ENCODE peak calls at places on chromosomes 2 and 18, in eight cellular contexts. D is IMR-90, Z is fibroblast of lung, T is esophagus squamous epithelium, F is GM12878, P is HepG2, C is upper lobe of left lung, U is bronchial epithelial cell. S is an unnamed sample.

GRCh38 chr2:429142-429541 is 141.3 kb upstream of the ALKAL2 start:
- DNase-seq in C (no peak), F (no peak), T (no peak), P (no peak), D (no peak), Z (no peak), U (no peak), S (no peak)

GRCh38 chr2:10053351-10053750 is 10.0 kb downstream of the KLF11 start:
- DNase-seq in D (no peak), F (no peak), Z (no peak), T (no peak), U (no peak), P (no peak), C (no peak), S (no peak)

GRCh38 chr18:13264986-13265900 is 46.7 kb downstream of the LDLRAD4 start:
- DNase-seq in T (no peak), C (no peak), Z (no peak), P (no peak), D (no peak), F (no peak), U (no peak), S (no peak)

GRCh38 chr2:172168917-172169346 is 66.2 kb upstream of the DLX2 start:
- DNase-seq in F (no peak), U (peak; percentile 23), Z (peak; percentile 60), D (peak; percentile 75), T (no peak), P (no peak), C (no peak), S (no peak)

GRCh38 chr2:164178835-164179470 is 442.3 kb downstream of the GRB14 start:
- DNase-seq in D (peak; percentile 24), F (no peak), P (no peak), Z (peak; percentile 49), U (peak; percentile 25), T (no peak), C (no peak), S (peak; percentile 25)

GRCh38 chr2:3886036-3886435 is 182.7 kb downstream of the DCDC2C start:
- DNase-seq in F (no peak), P (no peak), Z (no peak), D (no peak), C (no peak), T (no peak), U (no peak), S (no peak)

GRCh38 chr2:48346124-48346536 is 183.8 kb upstream of the STON1 start:
- DNase-seq in C (peak; percentile 61), U (no peak), Z (peak; percentile 88), P (peak; percentile 89), F (no peak), T (no peak), D (peak; percentile 91), S (no peak)

GRCh38 chr2:173287594-173287993 is 67.1 kb upstream of the CDCA7 start:
- DNase-seq in F (no peak), Z (no peak), T (no peak), U (no peak), D (no peak), P (no peak), C (no peak), S (no peak)

GRCh38 chr18:70181015-70181414 is 24.5 kb downstream of the RTTN start:
- DNase-seq in D (peak; percentile 80), F (no peak), C (no peak), P (peak; percentile 69), Z (peak; percentile 94), U (peak; percentile 61), T (no peak), S (peak; percentile 69)

GRCh38 chr18:79229451-79229850 is 160.3 kb downstream of the ATP9B start:
- DNase-seq in Z (no peak), D (no peak), T (no peak), U (no peak), P (no peak), F (no peak), C (no peak), S (no peak)

GRCh38 chr2:55961318-55961911 is 37.8 kb upstream of the EFEMP1 start:
- DNase-seq in Z (peak; percentile 62), U (peak; percentile 72), D (peak; percentile 66), P (peak; percentile 44), T (no peak), C (no peak), F (no peak), S (no peak)

GRCh38 chr2:169143998-169144397 is 74.6 kb downstream of the DHRS9 start:
- DNase-seq in D (no peak), U (no peak), T (no peak), P (no peak), Z (no peak), C (no peak), F (no peak), S (no peak)
- H3K4me3 ChIP-seq in D (no peak overlapping the region), U (no peak overlapping the region), T (no peak overlapping the region), P (no peak overlapping the region), Z (no peak overlapping the region), C (no peak overlapping the region), F (no peak overlapping the region), S (no peak overlapping the region)

DNA sequence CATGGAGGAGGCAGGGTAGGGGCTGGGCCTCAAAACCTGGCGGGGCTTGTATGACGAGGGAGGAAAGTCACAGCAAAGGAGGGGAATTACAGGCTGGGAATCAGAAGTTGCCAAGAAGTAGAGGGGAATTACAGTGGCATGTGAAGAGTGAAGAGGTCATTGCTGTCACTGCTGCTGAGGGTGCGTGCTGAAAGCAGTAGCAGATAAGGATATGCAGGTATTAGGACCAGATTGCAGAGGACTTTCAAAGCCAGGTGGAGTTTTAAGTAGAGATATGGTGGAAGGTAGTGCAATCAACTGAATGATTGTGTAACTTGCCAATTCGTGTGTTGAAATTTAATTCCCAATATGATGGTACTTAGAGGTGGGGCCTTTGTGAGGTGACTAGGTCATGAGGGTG is 19.4 kb upstream of the LRPPRC start:
- DNase-seq in Z (no peak), P (no peak), U (no peak), T (no peak), C (no peak), F (no peak), D (no peak), S (no peak)
- TF ChIP-seq CTCF in Z (no peak), P (no peak), U (no peak), T (no peak), C (no peak), F (no peak), D (no peak), S (no peak)

GRCh38 chr2:128115921-128116320 is 24.9 kb downstream of the UGGT1 start:
- DNase-seq in D (no peak), Z (no peak), P (no peak), C (no peak), U (no peak), F (no peak), T (no peak), S (no peak)
- H3K36me3 ChIP-seq in D (peaks cover 29% of the 10 kb centered on the region), Z (peaks cover 2% of the 10 kb centered on the region), P (peaks cover 70% of the 10 kb centered on the region), C (peaks cover 68% of the 10 kb centered on the region), U (peaks cover 9% of the 10 kb centered on the region), F (peaks cover 5% of the 10 kb centered on the region), T (no peaks in the 10 kb centered on the region), S (no peaks in the 10 kb centered on the region)

DNA sequence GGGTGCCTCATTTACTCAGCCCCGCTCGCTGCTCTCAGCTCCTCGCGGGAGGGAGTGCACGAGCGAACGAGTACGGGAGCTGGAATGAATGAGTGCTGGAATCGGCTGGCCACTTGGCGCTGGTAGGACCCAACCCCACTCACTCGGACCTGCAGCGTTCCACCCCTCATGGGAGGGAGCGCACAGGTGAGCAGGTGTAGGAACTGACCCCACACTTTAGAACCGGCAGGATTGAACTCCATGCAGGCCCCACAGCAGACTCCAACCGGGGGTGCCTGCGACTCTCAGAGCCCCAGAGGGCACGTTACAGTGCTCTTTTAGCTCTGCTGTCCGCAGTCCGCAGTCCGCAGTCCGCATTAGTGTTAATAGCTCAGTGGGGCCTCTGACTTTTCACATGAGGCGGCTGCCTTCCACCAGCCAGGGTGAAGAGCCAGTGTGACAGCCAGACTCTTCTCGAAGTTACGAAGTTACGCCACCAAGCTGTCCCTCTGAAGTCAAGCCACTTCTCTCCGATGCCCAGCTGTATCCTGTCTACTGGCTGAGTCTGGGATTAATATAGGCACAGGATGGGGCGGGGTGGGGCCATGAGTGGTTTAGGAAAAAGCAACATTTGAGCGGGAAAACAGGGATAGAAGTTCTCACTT is 102.7 kb upstream of the ARHGAP15 start:
- DNase-seq in D (no peak), Z (no peak), P (no peak), U (no peak), F (no peak), T (no peak), C (no peak), S (no peak)
- H3K4me3 ChIP-seq in D (no peak overlapping the region), Z (no peak overlapping the region), P (no peak overlapping the region), U (no peak overlapping the region), F (no peak overlapping the region), T (no peak overlapping the region), C (no peak overlapping the region), S (peak overlapping the region; percentile 21)

GRCh38 chr18:67511840-67512239 is 4.7 kb downstream of the DSEL start:
- DNase-seq in Z (no peak), U (no peak), C (no peak), T (no peak), D (no peak), F (no peak), P (no peak), S (no peak)

GRCh38 chr18:67514465-67514864 is 2.1 kb downstream of the DSEL start:
- DNase-seq in C (no peak), T (no peak), Z (no peak), P (no peak), U (no peak), D (peak; percentile 23), F (no peak), S (no peak)

GRCh38 chr18:67510831-67511230 is 5.7 kb downstream of the DSEL start:
- DNase-seq in P (no peak), D (peak; percentile 33), F (no peak), C (no peak), Z (no peak), U (no peak), T (no peak), S (no peak)

GRCh38 chr18:67514901-67515540 is 1.5 kb downstream of the DSEL start:
- DNase-seq in F (no peak), Z (peak; percentile 53), P (no peak), C (no peak), U (no peak), T (no peak), D (peak; percentile 48), S (no peak)

DNA sequence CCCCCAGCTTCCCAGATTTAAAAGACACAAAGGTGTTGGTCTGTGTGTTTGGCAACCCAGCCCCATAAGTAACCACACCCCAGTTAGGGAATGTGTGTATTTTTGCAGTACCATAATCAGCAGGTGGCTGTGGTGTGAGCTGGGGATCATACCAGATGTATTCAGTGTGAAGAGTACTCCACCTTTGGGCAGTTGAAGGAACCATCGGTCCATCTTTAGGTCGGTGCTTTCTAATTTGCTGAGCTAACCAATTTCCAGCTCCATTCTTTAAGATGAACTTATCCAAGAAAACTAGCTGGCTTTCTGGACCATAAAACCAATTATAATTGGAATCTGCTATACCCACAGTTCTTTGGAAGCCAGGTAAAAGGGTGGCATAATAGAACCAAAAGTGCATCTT is 3.2 kb downstream of the DSEL start:
- DNase-seq in P (peak; percentile 3), U (peak; percentile 31), F (no peak), T (no peak), D (no peak), C (no peak), Z (no peak), S (no peak)
- TF ChIP-seq CTCF in P (peak; percentile 22), U (peak; percentile 31), F (no peak), T (no peak), D (no peak), C (no peak), Z (no peak), S (no peak)